ENCODE peak calls at places on chromosomes 4 and X, in five cellular contexts. I is GM12878, G is NT2/D1, M is HepG2, W is H1. P is an unnamed sample.

GRCh38 chr4:11632488-11632887 is 203.8 kb upstream of the HS3ST1 start:
- DNase-seq in I (no peak), G (no peak), M (no peak), W (no peak), P (no peak)

GRCh38 chrX:124033821-124034220 is 72.3 kb downstream of the STAG2 start:
- DNase-seq in I (no peak), G (no peak), M (no peak), W (no peak), P (no peak)

GRCh38 chr4:163895369-163896005 is 401.0 kb downstream of the TMA16 start:
- DNase-seq in I (no peak), G (no peak), M (no peak), W (no peak), P (no peak)

GRCh38 chr4:158871050-158871724 is 102.4 kb downstream of the FNIP2 start:
- DNase-seq in I (no peak), G (no peak), M (no peak), W (no peak), P (no peak)

GRCh38 chr4:102598759-102599379 is 97.7 kb downstream of the NFKB1 start:
- DNase-seq in I (no peak), G (no peak), M (no peak), W (no peak), P (no peak)

GRCh38 chrX:18422325-18422724 is 3.1 kb upstream of the CDKL5 start:
- DNase-seq in I (no peak), G (no peak), M (no peak), W (no peak), P (no peak)

GRCh38 chrX:74449322-74449936 is 28.1 kb downstream of the SLC16A2 start:
- DNase-seq in I (no peak), G (no peak), M (no peak), W (no peak), P (no peak)

GRCh38 chr4:53987761-53988171 is 76.6 kb downstream of the CHIC2 start:
- DNase-seq in I (no peak), G (no peak), M (peak), W (no peak), P (no peak)

GRCh38 chr4:121666091-121666679 is 30.6 kb downstream of the ANXA5 start:
- DNase-seq in I (no peak), G (no peak), M (no peak), W (no peak), P (no peak)

GRCh38 chr4:66489783-66490452 is 819.6 kb upstream of the EPHA5 start:
- DNase-seq in I (no peak), G (no peak), M (no peak), W (no peak), P (no peak)
- TF ChIP-seq SUZ12 in I (no peak), G (no peak), M (no peak), W (no peak), P (no peak)

DNA sequence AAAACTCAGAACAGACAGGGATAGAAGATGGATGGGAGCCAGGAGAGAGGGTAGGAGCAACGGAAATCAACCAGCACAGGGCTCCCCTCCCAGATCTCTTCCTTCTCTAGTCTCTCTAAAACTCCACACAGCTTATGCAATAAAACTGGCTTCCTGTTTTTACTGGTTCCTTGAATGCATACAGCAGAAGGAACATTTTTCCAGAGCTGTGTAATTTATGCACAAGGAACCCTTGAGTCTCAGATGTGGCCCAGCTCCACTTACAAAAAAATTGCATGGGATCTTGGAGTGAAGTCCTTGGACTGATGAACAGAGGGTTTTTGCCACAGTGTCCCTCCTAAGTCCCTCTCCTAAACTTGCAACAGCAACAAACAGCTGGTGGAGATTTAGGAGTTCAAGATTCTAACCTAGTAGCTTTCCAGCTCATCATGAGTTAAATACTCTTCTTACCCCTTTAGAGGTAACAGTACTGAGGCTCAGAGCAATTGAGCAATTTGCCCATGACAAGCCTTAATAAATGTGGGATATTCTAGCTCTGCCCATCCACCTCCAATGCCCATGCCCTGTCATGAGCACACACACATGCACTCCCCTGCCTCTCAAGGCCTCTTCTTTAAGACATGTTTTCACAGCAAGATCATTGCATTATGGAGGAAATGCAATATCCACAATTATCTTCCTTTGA is 18.4 kb upstream of the CC2D2A start:
- DNase-seq in I (no peak), G (no peak), M (no peak), W (no peak), P (no peak)
- TF ChIP-seq SUZ12 in I (no peak), G (no peak), M (no peak), W (no peak), P (no peak)

DNA sequence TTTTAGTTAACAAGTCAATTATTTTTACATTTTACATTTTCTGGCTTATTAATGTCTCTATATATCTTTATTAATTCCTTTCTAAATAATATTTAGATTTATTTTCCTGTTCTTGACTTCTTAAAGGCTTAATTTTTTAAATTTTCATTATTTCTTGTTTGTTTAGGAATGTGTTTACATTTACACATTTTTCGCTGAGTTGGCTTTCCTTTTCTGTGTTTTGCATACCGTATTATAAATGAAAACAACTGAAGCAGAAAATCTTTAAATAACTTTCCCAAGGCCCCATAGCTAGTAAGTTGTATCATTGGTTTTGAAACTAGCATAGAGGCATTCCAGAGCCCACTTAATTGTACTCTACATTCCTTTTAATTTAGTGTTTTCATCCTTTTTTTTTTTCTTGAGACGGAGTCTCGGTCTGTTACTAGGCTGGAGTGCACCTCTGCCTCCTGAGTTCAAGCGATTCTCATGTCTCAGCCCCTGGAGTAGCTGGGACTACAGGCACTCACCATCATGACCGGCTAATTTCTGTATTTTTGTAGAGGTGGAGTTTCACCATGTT is 261.6 kb downstream of the IQCM start:
- DNase-seq in I (no peak), G (no peak), M (no peak), W (no peak), P (no peak)
- TF ChIP-seq SUZ12 in I (no peak), G (no peak), M (no peak), W (no peak), P (no peak)

GRCh38 chr4:26857278-26858034 is 3.2 kb upstream of the STIM2 start:
- DNase-seq in I (peak), G (no peak), M (peak), W (peak), P (peak)
- TF ChIP-seq SUZ12 in I (no peak), G (no peak), M (no peak), W (peak), P (no peak)

DNA sequence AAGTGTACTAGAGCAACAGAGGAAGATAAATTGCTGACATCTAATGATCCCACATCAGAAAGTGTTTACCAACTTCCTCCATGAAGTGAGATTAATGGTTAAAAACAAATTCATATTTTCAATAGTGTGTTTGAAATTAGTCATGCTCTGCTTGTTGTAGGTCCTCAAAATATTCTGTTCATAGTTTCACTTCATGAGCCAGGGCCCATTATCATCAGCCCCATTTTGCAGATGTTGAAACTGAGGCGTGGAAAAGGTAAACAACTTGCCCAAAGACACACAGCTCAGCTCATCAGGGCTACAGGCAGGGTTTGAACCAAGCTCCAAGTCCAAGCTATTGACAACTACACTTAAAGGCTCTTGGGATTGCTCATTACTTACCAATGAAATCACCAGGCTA is 103.5 kb upstream of the PPARGC1A start:
- DNase-seq in I (no peak), G (no peak), M (no peak), W (no peak), P (no peak)
- TF ChIP-seq SUZ12 in I (no peak), G (no peak), M (no peak), W (no peak), P (no peak)

GRCh38 chrX:119853449-119853848 is 686 bp upstream of the UPF3B start:
- DNase-seq in I (no peak), G (no peak), M (no peak), W (no peak), P (no peak)

GRCh38 chrX:119852410-119853353 is at the start of gene UPF3B:
- DNase-seq in I (peak), G (peak), M (peak), W (peak), P (peak)
- TF ChIP-seq SUZ12 in I (no peak), G (no peak), M (peak), W (no peak), P (no peak)

GRCh38 chr4:184536881-184537248 is 62.5 kb upstream of the IRF2 start:
- DNase-seq in I (no peak), G (no peak), M (no peak), W (no peak), P (no peak)

GRCh38 chr4:184538023-184538599 is 63.8 kb upstream of the IRF2 start:
- DNase-seq in I (peak), G (peak), M (peak), W (no peak), P (peak)

GRCh38 chr4:184536070-184536880 is 61.9 kb upstream of the IRF2 start:
- DNase-seq in I (no peak), G (no peak), M (no peak), W (no peak), P (no peak)

GRCh38 chr4:184534511-184535391 is 60.4 kb upstream of the IRF2 start:
- DNase-seq in I (peak), G (no peak), M (peak), W (no peak), P (no peak)

DNA sequence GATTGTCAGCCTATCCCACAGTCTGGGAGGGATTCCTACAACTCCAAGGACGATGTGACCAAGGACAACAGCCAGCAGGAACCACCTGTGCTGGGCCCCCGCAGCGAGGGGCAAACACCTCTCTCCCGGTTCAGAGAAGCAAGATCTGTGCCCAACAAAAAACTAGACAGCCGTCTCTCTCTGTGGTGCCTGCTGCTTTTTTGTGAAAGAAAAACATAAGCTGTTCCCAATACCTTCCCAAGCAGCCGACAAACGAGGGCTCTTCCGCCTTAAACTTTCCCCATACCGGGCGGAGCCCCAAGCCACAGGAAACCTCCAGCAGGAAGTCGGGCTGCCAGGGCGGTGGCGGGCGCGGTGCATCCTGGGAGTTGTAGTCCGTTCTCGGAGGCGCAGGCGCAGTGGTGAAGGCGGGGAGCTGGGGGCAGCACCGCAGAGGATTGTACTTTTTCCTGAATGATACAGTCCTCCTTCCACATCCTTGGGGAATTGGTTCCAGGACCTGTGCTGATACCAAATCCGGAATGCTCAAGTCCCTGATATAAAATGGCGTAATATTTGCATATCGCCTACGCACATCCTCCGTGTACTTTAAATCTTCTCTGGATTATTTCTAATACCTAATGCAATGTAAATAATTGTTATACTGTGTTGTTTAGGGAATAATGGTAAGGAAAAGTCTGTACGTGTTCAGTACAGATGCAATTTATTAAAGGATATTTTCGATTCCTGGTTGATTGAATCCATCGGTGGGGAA is 63.1 kb upstream of the IRF2 start:
- DNase-seq in I (peak), G (peak), M (peak), W (peak), P (peak)
- TF ChIP-seq SUZ12 in I (no peak), G (no peak), M (peak), W (no peak), P (no peak)

DNA sequence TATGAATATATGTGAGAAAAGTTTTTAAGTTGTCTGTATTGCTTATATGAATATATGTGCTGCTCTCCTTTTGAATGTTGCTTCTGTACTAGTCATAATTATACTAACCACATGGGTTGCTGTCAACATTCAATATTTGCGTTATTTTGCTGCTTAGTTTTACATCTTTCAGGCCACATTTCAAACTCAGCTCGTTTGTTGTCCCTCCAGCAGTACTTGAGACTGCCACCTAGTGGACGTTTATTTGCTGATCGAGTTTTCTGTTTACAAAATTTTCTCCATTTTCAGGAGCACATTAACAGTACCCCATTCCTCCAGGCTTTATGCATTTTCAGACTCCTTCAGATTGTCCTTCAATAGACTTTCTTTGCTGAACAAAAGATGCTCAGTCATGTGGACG is 75.8 kb downstream of the NUDT11 start:
- DNase-seq in I (no peak), G (peak), M (peak), W (no peak), P (peak)
- TF ChIP-seq SUZ12 in I (no peak), G (no peak), M (no peak), W (no peak), P (no peak)